ENCODE peak calls at places on chromosomes 4 and X, in five cellular contexts. B is H1, Z is K562, X is upper lobe of left lung, K is SK-N-SH. W is an unnamed sample.

GRCh38 chrX:147803948-147804347 is 107.8 kb upstream of the FMR1 start:
- DNase-seq in B (no peak), Z (no peak), X (no peak), K (peak), W (no peak)

GRCh38 chr4:83150563-83151330 is 36.2 kb upstream of the PLAC8 start:
- DNase-seq in B (no peak), Z (no peak), X (no peak), K (no peak), W (peak)

GRCh38 chr4:22556411-22556969 is 40.6 kb upstream of the ADGRA3 start:
- DNase-seq in B (no peak), Z (no peak), X (no peak), K (no peak), W (no peak)

GRCh38 chr4:140042634-140043033 is 111.3 kb downstream of the MAML3 start:
- DNase-seq in B (no peak), Z (no peak), X (no peak), K (no peak), W (no peak)

GRCh38 chrX:108584617-108585211 is 145.1 kb downstream of the COL4A5 start:
- DNase-seq in B (no peak), Z (peak), X (no peak), K (peak), W (no peak)

GRCh38 chr4:89056953-89057398 is at the start of gene FAM13A:
- DNase-seq in B (peak), Z (peak), X (peak), K (no peak), W (peak)

GRCh38 chrX:128106630-128107029 is 54.4 kb upstream of the ACTRT1 start:
- DNase-seq in B (no peak), Z (no peak), X (no peak), K (peak), W (no peak)

GRCh38 chr4:179624768-179625181 is 2182.5 kb upstream of the AGA start:
- DNase-seq in B (no peak), Z (no peak), X (no peak), K (no peak), W (peak)

GRCh38 chr4:174252412-174252811 is 31.1 kb downstream of the FBXO8 start:
- DNase-seq in B (no peak), Z (no peak), X (no peak), K (no peak), W (no peak)
- H3K4me3 ChIP-seq in B (no peak), Z (no peak), X (no peak), K (no peak), W (no peak)

GRCh38 chr4:47213106-47213505 is 181.7 kb downstream of the GABRB1 start:
- DNase-seq in B (no peak), Z (no peak), X (no peak), K (no peak), W (no peak)
- TF ChIP-seq EP300 in B (no peak), Z (no peak), X (no peak), K (no peak), W (no peak)

GRCh38 chr4:153651041-153651960 is 32.8 kb upstream of the TLR2 start:
- DNase-seq in B (no peak), Z (no peak), X (peak), K (no peak), W (no peak)

GRCh38 chr4:153655928-153656327 is 28.2 kb upstream of the TLR2 start:
- DNase-seq in B (no peak), Z (no peak), X (peak), K (no peak), W (peak)

GRCh38 chr4:153651961-153652784 is 31.9 kb upstream of the TLR2 start:
- DNase-seq in B (no peak), Z (no peak), X (peak), K (no peak), W (no peak)

GRCh38 chr4:153649572-153649991 is 34.5 kb upstream of the TLR2 start:
- DNase-seq in B (no peak), Z (no peak), X (no peak), K (no peak), W (no peak)

GRCh38 chr4:153655004-153655541 is 29.0 kb upstream of the TLR2 start:
- DNase-seq in B (no peak), Z (no peak), X (no peak), K (no peak), W (no peak)
- H3K4me3 ChIP-seq in B (no peak), Z (no peak), X (no peak), K (no peak), W (no peak)

GRCh38 chr4:148270600-148270999 is 171.6 kb downstream of the NR3C2 start:
- DNase-seq in B (no peak), Z (no peak), X (no peak), K (no peak), W (no peak)
- TF ChIP-seq EP300 in B (no peak), Z (no peak), X (no peak), K (no peak), W (no peak)

GRCh38 chrX:115345654-115346014 is 56.1 kb downstream of the LUZP4 start:
- DNase-seq in B (no peak), Z (no peak), X (no peak), K (no peak), W (no peak)
- H3K4me3 ChIP-seq in B (no peak), Z (no peak), X (no peak), K (no peak), W (no peak)

W was measured in stomach.